ENCODE peak calls at places on chromosomes 5 and 9, in seven cellular contexts. I is H1, W is H9, B is neuronal stem cell, K is mesendoderm, E is IMR-90, U is mesenchymal stem cell. G is an unnamed sample.
A peak's percentile ranks its signal among the peaks of the same experiment; 100 is the strongest.

GRCh38 chr9:136324501-136325300 is 2.6 kb upstream of the GPSM1 start:
- DNase-seq in I (no peak), W (no peak), B (no peak), K (no peak), E (no peak), U (no peak), G (no peak)

GRCh38 chr9:90340421-90340820 is 302.2 kb downstream of the DIRAS2 start:
- DNase-seq in I (no peak), W (no peak), B (no peak), K (no peak), E (peak; percentile 46), U (peak; percentile 84), G (no peak)

GRCh38 chr5:150377964-150378694 is 20.6 kb downstream of the TCOF1 start:
- DNase-seq in I (no peak), W (no peak), B (no peak), K (peak; percentile 80), E (peak; percentile 99), U (peak; percentile 98), G (peak; percentile 83)

GRCh38 chr9:33329996-33330395 is 39.7 kb downstream of the NFX1 start:
- DNase-seq in I (no peak), W (no peak), B (no peak), K (no peak), E (peak; percentile 87), U (peak; percentile 65), G (no peak)

GRCh38 chr5:122844916-122845252 is 529 bp upstream of the SNX24 start:
- DNase-seq in I (no peak), W (no peak), B (no peak), K (no peak), E (peak; percentile 7), U (no peak), G (no peak)

GRCh38 chr9:33800886-33801285 is 5.5 kb downstream of the PRSS3 start:
- DNase-seq in I (no peak), W (no peak), B (no peak), K (no peak), E (no peak), U (no peak), G (no peak)

GRCh38 chr5:17679597-17680187 is 45.4 kb downstream of the TAF11L14 start:
- DNase-seq in I (no peak), W (no peak), B (no peak), K (no peak), E (no peak), U (no peak), G (no peak)

GRCh38 chr5:110770286-110770685 is 31.5 kb downstream of the SLC25A46 start:
- DNase-seq in I (no peak), W (no peak), B (no peak), K (no peak), E (no peak), U (no peak), G (no peak)

GRCh38 chr9:89999534-90000370 is 394.9 kb downstream of the GADD45G start:
- DNase-seq in I (no peak), W (no peak), B (no peak), K (no peak), E (peak; percentile 55), U (peak; percentile 88), G (no peak)

GRCh38 chr9:72322259-72322658 is 42.7 kb downstream of the ZFAND5 start:
- DNase-seq in I (no peak), W (no peak), B (no peak), K (no peak), E (peak; percentile 30), U (no peak), G (no peak)

GRCh38 chr9:108444400-108445358 is 411.1 kb downstream of the ACTL7B start:
- DNase-seq in I (no peak), W (no peak), B (no peak), K (no peak), E (peak; percentile 96), U (peak; percentile 92), G (peak; percentile 77)

GRCh38 chr9:25678147-25678666 is at the start of gene TUSC1:
- DNase-seq in I (peak; percentile 76), W (peak; percentile 50), B (peak; percentile 49), K (peak; percentile 57), E (peak; percentile 61), U (peak; percentile 80), G (peak; percentile 76)

GRCh38 chr5:125011982-125012381 is 265.5 kb upstream of the ZNF608 start:
- DNase-seq in I (no peak), W (no peak), B (no peak), K (no peak), E (no peak), U (no peak), G (no peak)

GRCh38 chr5:56090793-56091460 is 96.2 kb upstream of the IL6ST start:
- DNase-seq in I (no peak), W (no peak), B (no peak), K (no peak), E (no peak), U (no peak), G (no peak)

GRCh38 chr5:112284561-112284960 is 134.5 kb downstream of the EPB41L4A start:
- DNase-seq in I (no peak), W (no peak), B (no peak), K (no peak), E (no peak), U (no peak), G (no peak)

GRCh38 chr5:107601076-107601475 is 69.7 kb downstream of the EFNA5 start:
- DNase-seq in I (no peak), W (no peak), B (no peak), K (no peak), E (no peak), U (no peak), G (no peak)

GRCh38 chr9:6133346-6134063 is 82.1 kb upstream of the IL33 start:
- DNase-seq in I (no peak), W (no peak), B (no peak), K (no peak), E (no peak), U (no peak), G (no peak)

GRCh38 chr5:91283326-91283725 is 99.8 kb downstream of the ARRDC3 start:
- DNase-seq in I (no peak), W (no peak), B (no peak), K (no peak), E (no peak), U (no peak), G (peak; percentile 30)

GRCh38 chr5:59542841-59543825 is 350.4 kb downstream of the PDE4D start:
- DNase-seq in I (no peak), W (no peak), B (no peak), K (no peak), E (no peak), U (peak; percentile 88), G (no peak)

GRCh38 chr9:27711241-27711640 is 138.0 kb upstream of the C9orf72 start:
- DNase-seq in I (no peak), W (no peak), B (no peak), K (no peak), E (no peak), U (no peak), G (peak; percentile 40)

GRCh38 chr9:1637401-1637800 is 377.7 kb upstream of the SMARCA2 start:
- DNase-seq in I (no peak), W (no peak), B (no peak), K (peak; percentile 44), E (no peak), U (no peak), G (no peak)

GRCh38 chr9:14321517-14322125 is 7.7 kb upstream of the NFIB start:
- DNase-seq in I (no peak), W (no peak), B (no peak), K (no peak), E (no peak), U (no peak), G (no peak)

GRCh38 chr5:138967806-138968448 is 92.8 kb upstream of the LRRTM2 start:
- DNase-seq in I (no peak), W (no peak), B (no peak), K (no peak), E (peak; percentile 36), U (peak; percentile 49), G (no peak)

DNA sequence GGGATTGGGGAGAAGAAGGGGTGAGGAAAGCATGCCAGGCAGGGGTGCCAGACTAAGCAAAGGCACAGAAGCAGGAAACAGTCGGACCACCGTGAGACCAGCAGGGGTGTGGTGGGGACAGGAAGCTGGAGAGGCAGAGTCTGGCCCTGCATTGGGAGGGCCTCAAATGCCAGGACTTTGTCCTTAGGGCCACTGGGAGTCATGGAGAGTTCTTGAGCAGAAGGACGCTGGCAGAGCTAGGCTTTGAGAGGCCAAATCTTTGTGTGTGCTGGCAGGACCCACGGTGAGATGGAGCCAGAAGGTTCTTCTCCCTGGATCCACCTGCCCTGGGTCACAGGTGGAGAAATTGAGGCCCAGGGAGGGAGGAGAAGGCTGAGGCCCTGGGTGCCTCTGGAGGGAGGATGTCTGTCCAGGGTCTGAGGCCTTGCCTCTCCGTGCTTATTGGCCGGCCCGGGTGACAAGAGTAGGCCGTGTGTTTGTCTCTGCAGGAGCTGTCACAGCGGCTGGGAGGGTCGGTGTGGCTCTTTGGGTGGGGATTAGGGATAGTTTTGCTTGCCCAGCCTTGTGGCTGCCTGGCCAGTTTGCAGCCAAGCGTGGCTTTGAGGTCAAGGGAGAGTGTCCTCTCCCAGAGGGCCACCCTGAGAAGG is 1.8 kb upstream of the ENG start:
- DNase-seq in I (no peak), W (no peak), B (no peak), K (peak; percentile 51), E (no peak), U (no peak), G (no peak)
- H3K9ac ChIP-seq in I (no peak overlapping the region), W (no peak overlapping the region), B (no peak overlapping the region), K (no peak overlapping the region), E (no peak overlapping the region), U (no peak overlapping the region), G (no peak overlapping the region)

GRCh38 chr5:113487779-113488644 is at the start of gene MCC:
- DNase-seq in I (peak; percentile 92), W (peak; percentile 89), B (peak; percentile 82), K (peak; percentile 89), E (peak; percentile 93), U (peak; percentile 93), G (peak; percentile 41)
- H3K27me3 ChIP-seq in I (peaks cover 21% of the 10 kb centered on the region), W (peaks cover 6% of the 10 kb centered on the region), B (no peaks in the 10 kb centered on the region), K (no peaks in the 10 kb centered on the region), E (no peaks in the 10 kb centered on the region), U (no peaks in the 10 kb centered on the region), G (peaks cover 11% of the 10 kb centered on the region)

GRCh38 chr5:158175664-158176507 is 316.9 kb upstream of the CLINT1 start:
- DNase-seq in I (no peak), W (no peak), B (no peak), K (peak; percentile 42), E (no peak), U (no peak), G (peak; percentile 6)
- H2BK120ac ChIP-seq in I (no peak overlapping the region), W (no peak overlapping the region), B (no peak overlapping the region), K (no peak overlapping the region), E (no peak overlapping the region), U (no peak overlapping the region), G (no peak overlapping the region)

GRCh38 chr9:35253075-35253474 is 91.3 kb downstream of the UNC13B start:
- DNase-seq in I (no peak), W (no peak), B (no peak), K (no peak), E (no peak), U (no peak), G (no peak)

GRCh38 chr9:35254237-35254636 is 92.4 kb downstream of the UNC13B start:
- DNase-seq in I (no peak), W (no peak), B (no peak), K (peak; percentile 15), E (no peak), U (no peak), G (no peak)

GRCh38 chr9:35262064-35262463 is 100.3 kb downstream of the UNC13B start:
- DNase-seq in I (no peak), W (no peak), B (no peak), K (no peak), E (no peak), U (no peak), G (no peak)

GRCh38 chr9:35257986-35258664 is 96.3 kb downstream of the UNC13B start:
- DNase-seq in I (no peak), W (no peak), B (no peak), K (no peak), E (no peak), U (no peak), G (no peak)

GRCh38 chr9:35258665-35259474 is 97.1 kb downstream of the UNC13B start:
- DNase-seq in I (no peak), W (peak; percentile 52), B (peak; percentile 29), K (peak; percentile 77), E (peak; percentile 66), U (peak; percentile 81), G (peak; percentile 84)
- H3K9ac ChIP-seq in I (no peak overlapping the region), W (no peak overlapping the region), B (no peak overlapping the region), K (no peak overlapping the region), E (no peak overlapping the region), U (peak overlapping the region; percentile 35), G (no peak overlapping the region)

G was measured in trophoblast cell.